ENCODE peak calls at places on chromosome 9, in eight cellular contexts. I is PC-3, O is neural progenitor cell, Q is stomach, N is IMR-90, G is H9, F is uterus, D is thoracic aorta. C is an unnamed sample. For H3K27me3, the result is how much of the 10 kb centered on the place peaks cover.

GRCh38 chr9:73153793-73154227 is 2.1 kb downstream of the ANXA1 start:
- DNase-seq in F (no peak), N (peak), G (no peak), D (no peak), I (no peak), O (no peak), Q (no peak), C (no peak)

GRCh38 chr9:3807601-3808000 is 281.8 kb upstream of the RFX3 start:
- DNase-seq in Q (no peak), D (no peak), F (no peak), N (no peak), O (no peak), G (no peak), I (no peak), C (no peak)

GRCh38 chr9:26786571-26786970 is 106.0 kb downstream of the CAAP1 start:
- DNase-seq in Q (no peak), N (no peak), I (no peak), D (no peak), F (no peak), O (no peak), G (peak), C (no peak)

GRCh38 chr9:126916909-126917308 is 2.3 kb downstream of the RALGPS1 start:
- DNase-seq in N (no peak), D (no peak), Q (no peak), F (no peak), G (peak), I (no peak), O (peak), C (no peak)

GRCh38 chr9:83061036-83061435 is 1.9 kb downstream of the RASEF start:
- DNase-seq in G (no peak), O (no peak), Q (no peak), N (peak), I (peak), F (no peak), D (no peak), C (no peak)

GRCh38 chr9:10479172-10479571 is 133.6 kb downstream of the PTPRD start:
- DNase-seq in F (no peak), D (no peak), Q (no peak), I (peak), G (no peak), N (no peak), O (peak), C (no peak)

GRCh38 chr9:129235931-129236331 is 57.9 kb upstream of the IER5L start:
- DNase-seq in D (no peak), G (no peak), F (no peak), O (no peak), Q (no peak), N (no peak), I (no peak), C (no peak)

GRCh38 chr9:19682416-19682815 is 106.4 kb downstream of the SLC24A2 start:
- DNase-seq in I (no peak), N (no peak), F (no peak), D (no peak), O (no peak), Q (no peak), G (no peak), C (no peak)

GRCh38 chr9:129552064-129552463 is 68.8 kb downstream of the C9orf50 start:
- DNase-seq in G (no peak), F (peak), Q (no peak), O (no peak), D (no peak), N (no peak), I (no peak), C (no peak)

GRCh38 chr9:69155341-69156030 is 18.6 kb upstream of the TJP2 start:
- DNase-seq in Q (no peak), F (no peak), N (no peak), D (no peak), I (peak), O (no peak), G (peak), C (no peak)

GRCh38 chr9:129311638-129312037 is 133.6 kb upstream of the IER5L start:
- DNase-seq in N (no peak), F (no peak), O (no peak), I (no peak), D (no peak), G (no peak), Q (no peak), C (no peak)

GRCh38 chr9:32986971-32987370 is 14.5 kb downstream of the APTX start:
- DNase-seq in F (no peak), I (no peak), G (no peak), D (no peak), Q (no peak), N (peak), O (no peak), C (no peak)

GRCh38 chr9:98057095-98057799 is 715 bp downstream of the NANS start:
- DNase-seq in Q (no peak), N (peak), F (no peak), D (no peak), G (no peak), I (no peak), O (peak), C (no peak)

GRCh38 chr9:109383356-109383755 is 62.5 kb upstream of the EPB41L4B start:
- DNase-seq in F (no peak), Q (no peak), N (no peak), O (no peak), G (no peak), I (no peak), D (no peak), C (no peak)

GRCh38 chr9:70261131-70261870 is 2.5 kb downstream of the SMC5 start:
- DNase-seq in D (no peak), O (no peak), F (no peak), G (no peak), I (peak), Q (no peak), N (peak), C (no peak)

GRCh38 chr9:35861161-35861897 is 8.9 kb downstream of the OR13J1 start:
- DNase-seq in Q (peak), G (no peak), N (no peak), O (no peak), I (no peak), F (no peak), D (no peak), C (no peak)

GRCh38 chr9:15999422-16000339 is 446.8 kb downstream of the CCDC171 start:
- DNase-seq in D (no peak), I (peak), N (peak), G (no peak), Q (no peak), F (peak), O (no peak), C (peak)

GRCh38 chr9:110750272-110750671 is 81.7 kb downstream of the MUSK start:
- DNase-seq in F (peak), D (no peak), N (no peak), O (no peak), I (no peak), G (no peak), Q (no peak), C (no peak)

GRCh38 chr9:3879731-3880493 is 354.1 kb upstream of the RFX3 start:
- DNase-seq in F (no peak), G (no peak), D (no peak), O (no peak), Q (no peak), I (peak), N (no peak), C (no peak)

GRCh38 chr9:78884611-78885150 is 587.8 kb downstream of the PSAT1 start:
- DNase-seq in G (no peak), N (peak), I (no peak), O (no peak), F (no peak), Q (no peak), D (no peak), C (no peak)

GRCh38 chr9:108568093-108568492 is 287.7 kb downstream of the ACTL7B start:
- DNase-seq in N (no peak), D (no peak), O (no peak), G (no peak), Q (no peak), I (peak), F (no peak), C (no peak)

GRCh38 chr9:104856413-104856941 is 71.5 kb downstream of the ABCA1 start:
- DNase-seq in O (peak), I (peak), N (peak), D (no peak), G (no peak), F (no peak), Q (no peak), C (no peak)

GRCh38 chr9:78985084-78985738 is 586.6 kb upstream of the TLE4 start:
- DNase-seq in O (no peak), G (no peak), I (peak), Q (no peak), D (no peak), N (peak), F (no peak), C (peak)

GRCh38 chr9:14271078-14271673 is 42.8 kb downstream of the NFIB start:
- DNase-seq in I (peak), D (no peak), Q (peak), G (peak), O (peak), F (peak), N (peak), C (peak)

GRCh38 chr9:134488251-134488900 is 153.2 kb upstream of the COL5A1 start:
- DNase-seq in D (no peak), N (no peak), G (no peak), O (no peak), F (no peak), Q (no peak), I (no peak), C (no peak)

GRCh38 chr9:90857103-90857502 is 55.5 kb downstream of the SYK start:
- DNase-seq in G (peak), Q (no peak), I (no peak), O (no peak), D (no peak), N (no peak), F (no peak), C (no peak)

GRCh38 chr9:37061763-37062162 is 27.7 kb upstream of the PAX5 start:
- DNase-seq in F (no peak), G (no peak), N (peak), O (no peak), I (peak), D (no peak), Q (no peak), C (no peak)

GRCh38 chr9:82957526-82958379 is 105.2 kb downstream of the RASEF start:
- DNase-seq in O (peak), D (no peak), I (no peak), F (no peak), N (no peak), Q (no peak), G (no peak), C (no peak)

GRCh38 chr9:128081052-128081451 is 13.0 kb downstream of the SLC25A25 start:
- DNase-seq in N (peak), Q (no peak), G (no peak), I (no peak), D (no peak), F (peak), O (peak), C (peak)

GRCh38 chr9:130565792-130566191 is 13.6 kb upstream of the FUBP3 start:
- DNase-seq in O (no peak), N (no peak), Q (no peak), G (no peak), D (no peak), I (no peak), F (no peak), C (no peak)

GRCh38 chr9:98791147-98792095 is 4.9 kb downstream of the ANKS6 start:
- DNase-seq in G (peak), I (peak), F (peak), D (peak), O (peak), Q (peak), N (peak), C (peak)

GRCh38 chr9:4167040-4167671 is 132.7 kb downstream of the GLIS3 start:
- DNase-seq in F (no peak), N (peak), I (peak), D (no peak), G (no peak), Q (no peak), O (no peak), C (peak)

GRCh38 chr9:119802621-119803020 is 433.4 kb upstream of the BRINP1 start:
- DNase-seq in G (no peak), I (no peak), F (no peak), N (no peak), D (peak), O (peak), Q (no peak), C (no peak)

GRCh38 chr9:130394814-130395470 is 49.8 kb upstream of the ASS1 start:
- DNase-seq in F (no peak), D (no peak), N (no peak), I (no peak), O (no peak), Q (no peak), G (no peak), C (no peak)

GRCh38 chr9:105608685-105609598 is 51.0 kb downstream of the FKTN start:
- DNase-seq in G (no peak), Q (no peak), F (no peak), D (no peak), I (peak), O (peak), N (peak), C (peak)

GRCh38 chr9:123318961-123319421 is 37.0 kb upstream of the CRB2 start:
- DNase-seq in I (no peak), G (no peak), D (no peak), Q (peak), N (no peak), F (peak), O (no peak), C (no peak)

GRCh38 chr9:36843964-36844363 is 190.1 kb downstream of the PAX5 start:
- DNase-seq in D (no peak), I (no peak), F (no peak), O (no peak), N (no peak), Q (no peak), G (no peak), C (no peak)

GRCh38 chr9:108683245-108683644 is 172.5 kb downstream of the ACTL7B start:
- DNase-seq in Q (no peak), I (no peak), N (no peak), F (no peak), G (no peak), O (no peak), D (no peak), C (no peak)

GRCh38 chr9:133477461-133477860 is 1.4 kb downstream of the SLC2A6 start:
- DNase-seq in O (no peak), N (no peak), G (no peak), I (no peak), D (no peak), F (no peak), Q (no peak), C (no peak)

GRCh38 chr9:133477992-133478850 is 678 bp downstream of the SLC2A6 start:
- DNase-seq in Q (no peak), F (no peak), O (peak), N (peak), G (no peak), I (peak), D (no peak), C (no peak)

GRCh38 chr9:133476941-133477340 is 2.0 kb downstream of the SLC2A6 start:
- DNase-seq in D (no peak), I (no peak), Q (no peak), G (no peak), O (no peak), N (no peak), F (no peak), C (no peak)

GRCh38 chr9:133476531-133476930 is 2.4 kb downstream of the SLC2A6 start:
- DNase-seq in Q (no peak), F (no peak), D (no peak), O (no peak), N (peak), G (no peak), I (no peak), C (no peak)

DNA sequence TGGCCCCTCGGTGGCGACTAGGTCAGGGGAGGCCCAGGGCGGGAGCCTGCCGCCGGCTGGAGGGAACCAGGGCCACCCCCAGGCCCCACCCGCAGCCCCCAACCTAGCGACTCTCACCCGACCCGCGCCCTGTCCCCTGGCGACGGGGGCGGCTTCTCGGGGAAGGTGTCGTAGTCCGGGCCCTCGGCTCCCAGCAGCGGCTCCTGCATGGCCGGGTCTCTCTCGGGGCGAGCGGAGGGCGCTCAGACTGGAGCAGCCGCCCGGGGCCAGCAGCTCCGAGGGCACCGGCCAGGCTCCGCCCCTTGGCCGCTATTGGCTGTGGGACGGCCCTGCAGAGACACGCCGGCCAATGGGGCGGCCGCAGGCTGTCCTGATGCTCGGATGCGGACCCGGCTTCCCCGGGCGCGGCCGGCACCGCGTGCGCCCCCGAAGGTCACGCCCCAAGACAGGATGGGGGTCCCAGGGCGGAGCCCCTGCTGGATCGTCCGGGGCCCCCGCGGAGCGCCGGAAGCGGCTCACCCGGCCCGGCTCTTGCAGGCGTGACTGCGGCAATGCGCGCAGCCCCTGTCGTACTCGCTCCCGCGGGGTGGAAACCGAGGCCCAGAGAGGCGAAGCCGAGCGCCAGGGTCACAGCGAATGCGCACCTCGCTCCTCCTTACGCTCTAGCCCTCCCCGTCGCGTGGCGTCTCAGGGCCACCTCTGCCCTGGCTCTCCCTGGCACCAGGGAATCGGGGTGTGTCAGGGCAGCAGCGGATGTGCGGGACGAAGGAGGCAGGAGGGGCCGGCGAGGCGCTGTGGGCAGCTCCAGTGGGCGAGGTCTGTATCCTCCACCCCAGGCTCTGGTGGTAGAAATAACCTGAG is at the start of gene SLC2A6:
- DNase-seq in I (peak), F (peak), Q (peak), G (peak), N (peak), D (peak), O (peak), C (peak)
- H3K27ac ChIP-seq in I (no peak), F (peak), Q (peak), G (no peak), N (no peak), D (no peak), O (no peak), C (no peak)

GRCh38 chr9:112971415-112971814 is 40.6 kb downstream of the ZNF883 start:
- DNase-seq in O (peak), N (peak), G (peak), I (peak), D (no peak), F (no peak), Q (no peak), C (no peak)
- TF ChIP-seq CTCF in O (peak), N (peak), G (peak), I (peak), D (no peak), F (no peak), Q (no peak), C (peak)

GRCh38 chr9:136078498-136079011 is 16.5 kb downstream of the NACC2 start:
- DNase-seq in F (no peak), I (no peak), O (peak), N (no peak), D (no peak), G (peak), Q (no peak), C (no peak)

GRCh38 chr9:136078025-136078424 is 17.1 kb downstream of the NACC2 start:
- DNase-seq in F (no peak), I (no peak), O (no peak), Q (no peak), D (no peak), G (no peak), N (no peak), C (no peak)

GRCh38 chr9:136080716-136081112 is 14.4 kb downstream of the NACC2 start:
- DNase-seq in Q (no peak), N (no peak), I (no peak), G (peak), O (peak), D (no peak), F (no peak), C (no peak)

GRCh38 chr9:136079916-136080246 is 15.2 kb downstream of the NACC2 start:
- DNase-seq in F (no peak), O (no peak), I (no peak), Q (no peak), G (peak), D (no peak), N (no peak), C (no peak)

DNA sequence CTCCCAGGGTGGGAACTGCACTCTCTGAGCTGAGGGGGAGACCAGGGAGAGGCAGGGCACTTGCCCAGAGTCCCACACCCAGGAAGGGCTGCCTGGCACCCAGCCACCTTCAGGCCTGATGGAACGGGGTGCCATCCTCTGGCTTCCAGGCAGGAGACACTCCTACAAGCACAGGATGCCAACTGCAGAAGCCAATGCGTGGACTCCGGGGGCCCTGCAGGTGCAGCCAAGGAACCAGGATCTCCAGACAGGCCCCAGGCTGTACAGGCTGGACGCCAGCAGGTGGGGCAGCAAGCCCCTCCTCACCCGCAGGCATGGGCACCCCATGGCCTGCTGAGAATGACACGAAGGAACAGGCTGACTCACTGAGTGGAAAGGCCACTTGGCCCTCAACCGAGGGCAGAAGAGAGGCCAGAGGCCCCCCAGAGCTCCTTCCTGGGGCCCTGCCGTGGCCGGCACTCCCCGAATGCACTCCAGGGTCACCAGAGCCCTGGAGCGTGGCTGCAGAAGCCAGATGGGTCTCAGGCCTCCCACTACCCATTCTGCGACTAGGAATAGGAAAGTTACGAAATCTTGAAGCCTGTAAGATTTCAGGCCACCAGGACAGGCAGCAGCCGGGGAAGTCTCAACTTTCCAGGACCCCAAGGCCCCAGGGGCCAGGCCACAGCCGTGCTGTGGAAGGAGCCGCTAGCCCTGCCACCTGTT is 15.7 kb downstream of the NACC2 start:
- DNase-seq in Q (no peak), F (no peak), N (no peak), D (no peak), I (no peak), O (peak), G (peak), C (no peak)
- H3K27me3 ChIP-seq in Q (under half), F (under half), N (under half), D (under half), I (under half), O (under half), G (under half), C (under half)

DNA sequence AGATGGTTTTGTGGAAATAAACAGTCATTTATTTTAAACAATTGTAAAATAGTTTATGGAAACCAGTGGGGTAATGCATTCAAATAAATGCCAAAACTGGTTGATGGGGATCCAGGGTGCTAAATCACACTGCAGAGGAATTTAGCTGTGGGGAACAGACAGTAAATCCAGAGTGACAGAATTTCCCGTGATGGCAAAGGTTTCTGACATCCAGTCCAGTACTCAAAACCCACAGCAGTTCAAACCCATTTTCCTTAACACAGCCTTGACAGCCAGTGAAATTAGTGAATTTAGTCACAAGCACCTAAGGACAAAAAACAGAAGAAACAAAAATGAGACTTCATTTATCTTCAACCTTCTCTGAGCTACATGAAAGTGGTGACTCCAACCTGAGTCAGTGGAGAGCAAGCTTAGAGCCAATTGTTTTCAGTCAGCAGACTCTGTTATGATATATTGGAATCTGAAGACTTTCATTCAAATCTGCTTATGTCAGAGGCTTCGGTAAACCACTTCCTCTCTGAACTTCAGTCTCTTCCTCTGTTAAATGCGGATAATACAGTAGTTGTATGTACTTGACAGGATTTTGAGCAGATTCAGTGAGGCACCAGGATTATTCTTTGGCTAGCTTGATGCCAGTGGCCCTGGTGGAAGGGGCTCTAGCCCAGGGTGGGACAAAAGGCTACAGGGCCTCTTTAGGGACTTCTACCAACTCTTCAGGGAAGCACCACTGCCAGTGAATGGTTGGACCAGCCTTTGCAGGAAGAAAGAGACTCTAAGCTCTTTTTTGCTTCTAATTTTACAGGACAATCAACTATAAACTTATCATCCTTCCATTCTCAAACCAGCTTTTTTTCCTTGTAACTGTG is 185.3 kb downstream of the MAPKAP1 start:
- DNase-seq in N (peak), F (no peak), I (peak), G (no peak), D (no peak), O (no peak), Q (no peak), C (peak)
- H3K27ac ChIP-seq in N (peak), F (no peak), I (peak), G (no peak), D (no peak), O (no peak), Q (no peak), C (peak)

C was measured in AG04450.